ENCODE peak calls at places on chromosomes 5 and 9, in seven cellular contexts. X is right atrium auricular region; D is CD8-positive, alpha-beta T cell; W is AG09309; B is GM12865; C is psoas muscle; F is upper lobe of right lung. H is an unnamed sample.

GRCh38 chr5:65305913-65306312 is 175.8 kb downstream of the ADAMTS6 start:
- DNase-seq in D (no peak), C (no peak), F (no peak), X (no peak), W (no peak), B (no peak), H (no peak)

GRCh38 chr5:159051431-159052281 is 48.1 kb downstream of the EBF1 start:
- DNase-seq in D (no peak), C (peak; percentile 62), F (peak; percentile 67), B (peak; percentile 80), W (no peak), X (peak; percentile 70), H (peak; percentile 51)

GRCh38 chr9:132993511-132993939 is 15.0 kb downstream of the GFI1B start:
- DNase-seq in W (no peak), B (no peak), F (no peak), D (no peak), X (no peak), C (no peak), H (no peak)

GRCh38 chr5:180673371-180674252 is 24.2 kb upstream of the FLT4 start:
- DNase-seq in C (no peak), W (no peak), D (no peak), X (no peak), F (no peak), B (no peak), H (no peak)

GRCh38 chr5:16864566-16864965 is 71.5 kb downstream of the MYO10 start:
- DNase-seq in X (no peak), B (no peak), D (no peak), W (no peak), C (no peak), F (no peak), H (no peak)

GRCh38 chr9:7523644-7524043 is 275.9 kb downstream of the DMAC1 start:
- DNase-seq in C (no peak), D (no peak), F (no peak), W (no peak), X (no peak), B (no peak), H (no peak)

GRCh38 chr5:180216646-180217171 is 7.7 kb upstream of the RASGEF1C start:
- DNase-seq in W (no peak), X (peak; percentile 5), C (no peak), F (peak; percentile 42), D (no peak), B (no peak), H (no peak)

GRCh38 chr9:96020822-96021615 is 145.5 kb downstream of the ERCC6L2 start:
- DNase-seq in X (no peak), F (peak; percentile 76), D (peak; percentile 61), C (no peak), B (peak; percentile 23), W (no peak), H (no peak)

GRCh38 chr9:117403403-117403811 is 11.4 kb downstream of the ASTN2 start:
- DNase-seq in W (no peak), C (no peak), D (no peak), X (no peak), F (no peak), B (no peak), H (no peak)

DNA sequence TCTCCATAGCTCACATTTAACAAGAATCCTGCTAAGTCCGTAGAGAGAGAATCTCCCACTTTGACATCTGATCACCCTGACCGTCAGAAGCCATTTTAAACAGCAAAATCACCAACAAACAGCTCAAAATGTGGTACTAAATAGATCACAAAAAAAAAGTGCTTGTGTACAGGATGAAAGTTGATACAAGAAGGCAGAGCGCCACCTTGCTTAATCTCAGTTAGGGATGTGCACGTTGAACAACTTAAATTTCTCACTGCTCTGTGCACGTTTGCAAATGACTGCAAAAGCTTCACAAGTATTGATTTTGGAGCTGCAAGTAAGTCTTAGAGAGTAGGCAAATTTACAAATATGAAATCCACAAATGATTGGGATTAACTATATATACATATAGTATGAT is 63.1 kb upstream of the NREP start:
- DNase-seq in F (no peak), B (no peak), X (no peak), D (no peak), W (no peak), C (no peak), H (no peak)
- TF ChIP-seq CTCF in F (no peak), B (no peak), X (no peak), D (no peak), W (no peak), C (no peak), H (no peak)

DNA sequence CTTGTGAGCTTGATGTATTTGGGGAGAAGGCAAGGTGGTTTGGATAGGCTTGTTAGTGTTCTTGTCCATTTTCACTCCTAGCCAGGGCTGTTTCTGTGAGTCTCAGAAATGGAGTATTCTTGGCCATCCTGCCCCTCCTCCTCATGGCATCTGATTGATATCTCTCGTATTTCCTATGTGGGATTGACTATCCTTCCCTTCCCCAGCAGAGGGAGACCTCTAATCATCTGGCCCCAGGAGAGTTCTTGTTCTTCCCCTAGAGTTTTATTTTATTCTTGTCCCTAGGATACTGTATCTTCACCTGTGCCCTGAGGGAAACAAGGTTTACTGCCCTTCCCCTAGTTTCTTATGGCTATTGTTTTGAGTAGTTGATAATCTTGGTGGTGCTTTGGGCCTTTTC is 114.4 kb downstream of the VPS13A start:
- DNase-seq in W (no peak), B (no peak), X (no peak), F (no peak), C (no peak), D (no peak), H (no peak)
- TF ChIP-seq CTCF in W (peak; percentile 70), B (no peak), X (no peak), F (peak; percentile 32), C (no peak), D (no peak), H (no peak)

GRCh38 chr5:67393211-67393610 is 196.6 kb upstream of the CD180 start:
- DNase-seq in X (no peak), W (no peak), C (no peak), D (no peak), B (no peak), F (no peak), H (no peak)

GRCh38 chr5:67396975-67397374 is 200.4 kb upstream of the CD180 start:
- DNase-seq in F (no peak), W (no peak), C (no peak), D (no peak), B (no peak), X (no peak), H (no peak)

GRCh38 chr5:67401166-67401565 is 204.6 kb upstream of the CD180 start:
- DNase-seq in X (no peak), D (no peak), W (no peak), C (no peak), B (no peak), F (no peak), H (no peak)

GRCh38 chr5:67400752-67401151 is 204.2 kb upstream of the CD180 start:
- DNase-seq in W (no peak), C (no peak), F (no peak), B (no peak), D (no peak), X (no peak), H (no peak)

DNA sequence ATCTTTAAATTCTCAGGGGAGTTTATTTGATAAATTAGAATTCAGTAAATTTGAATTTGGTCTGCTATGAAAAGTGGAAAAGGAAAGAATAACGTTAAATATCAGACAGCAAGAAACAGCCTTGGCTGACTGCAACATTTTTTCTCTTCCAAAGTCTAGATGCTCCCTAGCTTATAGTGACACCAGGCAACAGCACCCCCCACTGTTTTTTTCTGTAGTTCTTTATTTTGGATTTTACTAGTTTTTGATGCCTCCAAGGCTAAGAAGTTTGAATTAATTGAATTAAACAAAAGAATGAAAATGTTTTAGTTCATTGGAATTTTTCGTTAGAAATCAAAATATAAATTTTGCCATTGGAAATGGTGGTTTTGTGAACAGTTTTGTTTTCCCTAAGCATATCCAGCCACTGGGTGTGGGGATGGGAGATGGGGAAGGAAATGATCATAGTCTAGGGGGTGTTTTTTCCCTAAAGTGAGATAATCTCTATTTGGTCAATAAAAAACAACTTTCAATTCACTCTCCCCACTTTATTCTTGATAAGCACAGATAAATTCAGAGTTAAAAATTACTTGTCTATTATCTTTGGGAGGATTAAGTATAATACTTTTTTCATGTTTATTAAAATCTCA is 199.3 kb upstream of the CD180 start:
- DNase-seq in X (no peak), W (no peak), B (no peak), F (no peak), D (no peak), C (no peak), H (no peak)
- TF ChIP-seq CTCF in X (no peak), W (no peak), B (no peak), F (no peak), D (no peak), C (peak; percentile 10), H (no peak)

GRCh38 chr5:63022403-63022802 is 443.8 kb downstream of the LRRC70 start:
- DNase-seq in D (no peak), X (no peak), F (no peak), B (no peak), C (no peak), W (no peak), H (no peak)
- TF ChIP-seq CTCF in D (no peak), X (no peak), F (no peak), B (no peak), C (no peak), W (no peak), H (no peak)

GRCh38 chr9:34612788-34613390 is 992 bp upstream of the RPP25L start:
- DNase-seq in W (peak; percentile 23), B (peak; percentile 79), D (peak; percentile 74), X (peak; percentile 88), C (peak; percentile 84), F (peak; percentile 83), H (peak; percentile 75)

GRCh38 chr9:34611251-34611810 is 566 bp downstream of the RPP25L start:
- DNase-seq in D (no peak), B (no peak), X (no peak), C (peak; percentile 62), W (no peak), F (no peak), H (no peak)

GRCh38 chr9:34610434-34611206 is 1.3 kb downstream of the RPP25L start:
- DNase-seq in X (no peak), F (no peak), C (peak; percentile 62), B (no peak), D (no peak), W (no peak), H (no peak)

GRCh38 chr9:34615132-34615531 is 3.2 kb upstream of the RPP25L start:
- DNase-seq in F (no peak), B (no peak), X (no peak), C (no peak), W (no peak), D (no peak), H (no peak)

DNA sequence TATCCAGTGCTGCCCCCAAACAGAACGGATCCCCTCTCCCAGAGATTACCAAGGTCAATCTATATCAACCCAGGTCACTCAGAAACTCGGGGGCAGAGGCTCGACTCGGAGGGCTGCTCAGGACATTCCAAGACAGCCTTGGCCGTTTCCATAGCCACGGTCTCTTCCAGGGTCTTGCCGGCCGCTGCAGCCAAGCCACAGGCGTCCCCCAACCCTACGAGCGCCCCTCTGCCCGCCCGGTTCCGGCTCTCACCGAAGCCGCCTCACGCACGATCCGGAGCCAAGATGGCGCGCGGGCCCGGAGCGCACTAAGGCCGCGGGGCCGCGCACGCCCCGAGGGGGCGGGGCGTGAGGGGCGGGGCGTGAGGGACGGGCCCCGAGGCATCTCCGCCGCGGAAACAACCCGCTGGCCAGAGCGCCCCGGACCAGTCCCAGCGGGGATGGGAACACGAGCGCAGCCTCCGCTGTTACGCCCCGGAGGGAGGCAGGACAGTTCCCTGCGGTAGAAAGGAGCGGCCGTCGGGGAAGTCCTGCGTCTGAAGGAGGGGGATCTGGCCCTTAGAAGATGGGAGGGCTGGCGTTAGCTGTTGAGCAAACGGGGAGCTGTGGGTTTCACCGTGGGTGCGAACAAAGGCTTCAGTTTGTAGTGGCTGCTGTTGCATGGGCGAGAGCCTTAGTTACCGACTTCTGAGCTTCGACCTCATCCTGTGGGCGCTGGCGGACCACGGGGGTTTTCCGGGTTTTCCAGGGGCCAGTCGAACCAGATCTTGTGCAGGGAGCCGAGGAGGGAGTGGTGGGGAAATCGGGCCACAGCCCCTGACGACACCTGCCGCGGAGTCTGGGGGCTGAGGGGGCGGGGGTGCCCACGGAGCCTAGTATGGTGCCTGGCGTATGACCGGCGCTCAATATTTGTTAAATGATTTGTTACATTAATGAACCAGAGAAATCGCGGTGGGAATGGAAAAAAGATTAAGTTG is at the start of gene RPP25L:
- DNase-seq in D (peak; percentile 85), X (peak; percentile 85), C (peak; percentile 90), B (peak; percentile 90), W (peak; percentile 29), F (peak; percentile 93), H (peak; percentile 79)
- TF ChIP-seq CTCF in D (no peak), X (no peak), C (no peak), B (no peak), W (no peak), F (no peak), H (no peak)